ENCODE peak calls at places on chromosomes 6 and 20, in four cellular contexts. V is mucosa of descending colon, T is mesothelial cell of epicardium, S is right lobe of liver. Z is an unnamed sample.
A peak's percentile ranks its signal among the peaks of the same experiment; 100 is the strongest.

GRCh38 chr20:528923-529594 is 14.5 kb downstream of the CSNK2A1 start:
- DNase-seq in V (no peak), T (no peak), S (no peak), Z (no peak)

GRCh38 chr20:45910670-45911485 is 1.1 kb downstream of the PLTP start:
- DNase-seq in T (peak; percentile 98), V (peak; percentile 97), S (peak; percentile 89), Z (peak; percentile 96)

GRCh38 chr6:9851541-9852380 is 563.1 kb downstream of the TFAP2A start:
- DNase-seq in V (no peak), S (peak; percentile 50), T (no peak), Z (no peak)

GRCh38 chr20:51318058-51318960 is 224.2 kb downstream of the NFATC2 start:
- DNase-seq in V (peak; percentile 85), S (peak; percentile 56), T (peak; percentile 72), Z (peak; percentile 25)

GRCh38 chr20:54043044-54043967 is 27.1 kb downstream of the BCAS1 start:
- DNase-seq in V (no peak), S (no peak), T (no peak), Z (no peak)

GRCh38 chr6:164042212-164042611 is 627.7 kb downstream of the QKI start:
- DNase-seq in T (no peak), S (no peak), V (no peak), Z (no peak)

GRCh38 chr6:27605401-27606342 is 132.8 kb upstream of the ZNF184 start:
- DNase-seq in V (no peak), S (no peak), T (peak; percentile 79), Z (no peak)

GRCh38 chr20:23874747-23875146 is 4.8 kb downstream of the CST5 start:
- DNase-seq in V (no peak), S (no peak), T (no peak), Z (no peak)

GRCh38 chr6:8389034-8389818 is 46.1 kb downstream of the SLC35B3 start:
- DNase-seq in S (no peak), T (no peak), V (no peak), Z (no peak)

GRCh38 chr6:112054520-112055160 is 736 bp downstream of the CCN6 start:
- DNase-seq in S (no peak), T (no peak), V (no peak), Z (no peak)

GRCh38 chr6:83430606-83431544 is at the start of gene ME1:
- DNase-seq in S (peak; percentile 84), V (peak; percentile 84), T (peak; percentile 68), Z (peak; percentile 89)

GRCh38 chr20:35893942-35894341 is 60.4 kb downstream of the SCAND1 start:
- DNase-seq in S (no peak), V (no peak), T (no peak), Z (no peak)

GRCh38 chr6:87772597-87773530 is 70.8 kb upstream of the AKIRIN2 start:
- DNase-seq in S (no peak), T (no peak), V (no peak), Z (no peak)

GRCh38 chr6:4848382-4849068 is 72.3 kb downstream of the CDYL start:
- DNase-seq in S (no peak), V (no peak), T (no peak), Z (no peak)

GRCh38 chr6:5234869-5235268 is 25.9 kb downstream of the LYRM4 start:
- DNase-seq in S (no peak), T (no peak), V (no peak), Z (no peak)

GRCh38 chr6:158972241-158973233 is 27.5 kb downstream of the RSPH3 start:
- DNase-seq in T (no peak), S (no peak), V (no peak), Z (peak; percentile 6)

GRCh38 chr20:50730765-50731054 is 670 bp upstream of the PARD6B start:
- DNase-seq in T (no peak), V (no peak), S (no peak), Z (no peak)

GRCh38 chr6:158694913-158695312 is 45.1 kb downstream of the SYTL3 start:
- DNase-seq in S (peak; percentile 44), T (no peak), V (no peak), Z (no peak)

GRCh38 chr6:105894556-105894955 is 191.6 kb upstream of the PRDM1 start:
- DNase-seq in S (no peak), T (no peak), V (no peak), Z (no peak)

GRCh38 chr20:9417665-9418064 is 96.7 kb upstream of the LAMP5 start:
- DNase-seq in S (no peak), T (no peak), V (no peak), Z (no peak)

GRCh38 chr6:155779421-155779820 is 323.8 kb upstream of the NOX3 start:
- DNase-seq in V (no peak), T (no peak), S (no peak), Z (no peak)

GRCh38 chr6:83505376-83505775 is 7.0 kb upstream of the PRSS35 start:
- DNase-seq in S (no peak), T (no peak), V (no peak), Z (no peak)

GRCh38 chr20:5973971-5974370 is 23.5 kb downstream of the MCM8 start:
- DNase-seq in S (no peak), T (no peak), V (no peak), Z (no peak)

GRCh38 chr6:88662163-88662580 is 301.2 kb downstream of the RNGTT start:
- DNase-seq in T (no peak), S (peak; percentile 81), V (no peak), Z (no peak)

GRCh38 chr20:8116067-8116811 is 15.8 kb upstream of the PLCB1 start:
- DNase-seq in T (no peak), S (no peak), V (no peak), Z (no peak)

GRCh38 chr6:39075010-39075738 is 26.6 kb downstream of the GLP1R start:
- DNase-seq in V (no peak), T (peak; percentile 30), S (peak; percentile 25), Z (no peak)

GRCh38 chr20:49510562-49511117 is 28.2 kb upstream of the KCNB1 start:
- DNase-seq in V (no peak), T (no peak), S (no peak), Z (no peak)

GRCh38 chr6:137657351-137657911 is 163.2 kb upstream of the OLIG3 start:
- DNase-seq in T (no peak), S (no peak), V (no peak), Z (no peak)

GRCh38 chr20:37990571-37991151 is 42.6 kb downstream of the TTI1 start:
- DNase-seq in S (peak; percentile 65), T (no peak), V (peak; percentile 58), Z (no peak)

GRCh38 chr6:113654396-113654795 is 202.7 kb upstream of the MARCKS start:
- DNase-seq in V (no peak), T (no peak), S (peak; percentile 87), Z (peak; percentile 96)

GRCh38 chr20:39090881-39091280 is 128.7 kb downstream of the DHX35 start:
- DNase-seq in V (no peak), S (no peak), T (no peak), Z (no peak)

GRCh38 chr6:72931325-72931903 is 293.9 kb downstream of the KHDC1L start:
- DNase-seq in T (no peak), V (no peak), S (no peak), Z (no peak)

GRCh38 chr20:61882716-61883615 is 182.7 kb downstream of the TAF4 start:
- DNase-seq in V (no peak), S (no peak), T (no peak), Z (no peak)

GRCh38 chr6:74752303-74752702 is 453.6 kb downstream of the COL12A1 start:
- DNase-seq in V (no peak), T (no peak), S (no peak), Z (no peak)
- TF ChIP-seq CTCF in V (no peak), T (no peak), S (peak; percentile 11), Z (no peak)

GRCh38 chr6:64838726-64839125 is 868.3 kb downstream of the EYS start:
- DNase-seq in S (no peak), T (no peak), V (no peak), Z (no peak)
- TF ChIP-seq CTCF in S (no peak), T (no peak), V (no peak), Z (no peak)

GRCh38 chr6:6580225-6580870 is 8.2 kb upstream of the LY86 start:
- DNase-seq in V (no peak), S (no peak), T (no peak), Z (no peak)
- TF ChIP-seq CTCF in V (no peak), S (no peak), T (no peak), Z (no peak)

GRCh38 chr6:104281370-104281769 is 578.3 kb downstream of the HACE1 start:
- DNase-seq in S (no peak), V (no peak), T (no peak), Z (no peak)
- TF ChIP-seq CTCF in S (peak; percentile 43), V (no peak), T (no peak), Z (no peak)

GRCh38 chr20:60214901-60215522 is 256.8 kb downstream of the CDH26 start:
- DNase-seq in V (no peak), T (no peak), S (no peak), Z (no peak)
- TF ChIP-seq CTCF in V (no peak), T (no peak), S (no peak), Z (no peak)

DNA sequence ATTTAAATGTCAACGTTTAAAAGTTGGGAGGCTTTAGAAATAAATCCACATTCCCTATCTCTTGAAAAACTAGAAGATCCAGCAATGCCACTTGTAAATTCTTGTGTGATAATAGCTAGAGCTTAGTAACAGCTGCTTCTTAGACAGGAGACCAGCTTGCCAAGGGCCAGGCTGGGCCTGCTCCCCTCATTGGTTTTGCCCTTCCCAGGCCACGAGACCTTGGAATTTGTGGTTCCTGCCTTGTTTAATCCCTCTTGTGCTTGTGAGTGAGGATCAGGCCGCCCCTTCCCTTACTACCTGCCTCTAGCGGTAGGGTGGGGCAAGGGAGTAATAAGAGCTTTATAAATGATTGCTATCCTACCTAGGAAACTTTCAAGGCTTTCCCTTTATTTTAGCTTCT is 363.5 kb downstream of the SYNE1 start:
- DNase-seq in S (no peak), V (no peak), T (no peak), Z (peak; percentile 30)
- TF ChIP-seq CTCF in S (no peak), V (no peak), T (no peak), Z (no peak)

DNA sequence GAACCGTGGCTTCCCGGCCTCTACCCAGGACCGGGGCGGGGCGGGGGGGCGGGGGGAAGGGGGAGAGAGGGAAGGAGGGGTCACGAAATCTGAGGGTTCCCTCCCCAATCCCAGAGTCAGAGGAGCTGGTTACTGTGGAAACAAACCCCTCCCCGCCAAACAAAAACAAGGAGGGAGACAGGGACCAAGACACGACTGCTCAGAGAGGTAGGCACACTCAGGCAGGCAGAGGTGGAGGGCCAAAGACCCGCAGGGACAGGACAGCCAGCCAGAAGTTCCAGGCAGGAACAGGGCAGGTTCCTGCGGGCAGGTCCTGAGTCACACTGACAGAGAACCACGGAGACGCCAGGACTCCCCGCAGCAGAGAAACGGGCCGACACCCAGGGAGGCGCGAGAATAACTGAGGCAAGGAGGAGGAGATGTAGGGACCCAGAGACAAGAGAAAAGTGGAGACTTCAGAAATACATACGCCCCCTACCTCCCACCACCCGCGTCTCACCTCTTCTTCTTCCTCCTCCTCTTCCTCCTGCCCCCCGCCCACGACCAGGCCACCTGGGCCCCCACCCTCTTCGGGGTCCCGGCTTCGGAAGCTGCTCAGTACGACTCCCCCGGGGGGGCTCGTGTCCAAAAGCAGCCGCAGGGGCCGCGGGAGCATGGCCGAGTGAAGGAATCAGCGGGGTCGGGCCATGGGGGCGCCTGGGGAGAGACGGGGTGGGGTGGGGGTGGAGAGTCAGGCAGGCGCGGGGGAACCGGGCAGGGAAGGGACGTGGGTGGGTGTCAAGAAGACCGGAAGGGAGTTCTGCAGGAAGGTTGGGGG is 578 bp downstream of the RGL2 start:
- DNase-seq in V (peak; percentile 70), T (peak; percentile 59), S (peak; percentile 86), Z (peak; percentile 82)
- TF ChIP-seq CTCF in V (no peak), T (no peak), S (no peak), Z (no peak)

GRCh38 chr20:13995086-13995665 is at the start of gene MACROD2:
- DNase-seq in S (peak; percentile 97), V (peak; percentile 99), T (peak; percentile 95), Z (peak; percentile 95)
- TF ChIP-seq CTCF in S (no peak), V (no peak), T (no peak), Z (no peak)